ENCODE peak calls at places on chromosomes 4 and X, in five cellular contexts. X is A549, Z is right atrium auricular region, K is body of pancreas, L is uterus. C is an unnamed sample.

GRCh38 chrX:115410731-115411435 is 121.4 kb downstream of the LUZP4 start:
- DNase-seq in L (no peak), K (no peak), X (no peak), Z (no peak), C (no peak)

GRCh38 chrX:143429021-143429570 is 88.2 kb downstream of the SPANXN3 start:
- DNase-seq in Z (no peak), X (no peak), L (no peak), K (no peak), C (no peak)

GRCh38 chr4:39169426-39169825 is 12.9 kb upstream of the WDR19 start:
- DNase-seq in L (no peak), Z (no peak), K (no peak), X (no peak), C (no peak)

GRCh38 chr4:112973897-112974296 is 75.6 kb upstream of the ANK2 start:
- DNase-seq in Z (no peak), L (no peak), K (no peak), X (no peak), C (no peak)

GRCh38 chr4:168832746-168833575 is 177.1 kb downstream of the CBR4 start:
- DNase-seq in X (peak), K (peak), Z (no peak), L (peak), C (peak)

GRCh38 chr4:184843984-184844554 is 18.3 kb upstream of the ACSL1 start:
- DNase-seq in Z (peak), K (no peak), X (no peak), L (no peak), C (no peak)

GRCh38 chr4:151744614-151745013 is 16.2 kb downstream of the GATB start:
- DNase-seq in L (peak), X (peak), K (no peak), Z (no peak), C (no peak)

GRCh38 chr4:153535735-153536494 is 69.8 kb downstream of the TMEM131L start:
- DNase-seq in Z (no peak), X (no peak), L (no peak), K (no peak), C (no peak)

GRCh38 chr4:75995727-75996126 is 5.0 kb upstream of the SDAD1 start:
- DNase-seq in X (no peak), L (no peak), K (no peak), Z (no peak), C (no peak)

GRCh38 chr4:81724925-81725329 is 253.2 kb upstream of the RASGEF1B start:
- DNase-seq in Z (peak), X (no peak), L (no peak), K (peak), C (peak)

GRCh38 chr4:167854881-167855280 is 237.5 kb upstream of the ANXA10 start:
- DNase-seq in L (no peak), K (no peak), X (no peak), Z (no peak), C (no peak)

GRCh38 chr4:21077967-21078366 is 377.7 kb downstream of the PACRGL start:
- DNase-seq in Z (no peak), X (no peak), L (no peak), K (no peak), C (no peak)

GRCh38 chr4:181301735-181302380 is 941.3 kb upstream of the TENM3 start:
- DNase-seq in X (peak), K (peak), Z (no peak), L (no peak), C (no peak)

GRCh38 chrX:50812995-50813842 is 775 bp downstream of the SHROOM4 start:
- DNase-seq in Z (peak), L (peak), K (peak), X (peak), C (no peak)

GRCh38 chr4:85909851-85910250 is 434.9 kb downstream of the ARHGAP24 start:
- DNase-seq in L (no peak), X (no peak), Z (no peak), K (peak), C (peak)

GRCh38 chrX:103101280-103102042 is 8.5 kb upstream of the NXF3 start:
- DNase-seq in Z (peak), X (no peak), L (no peak), K (no peak), C (no peak)

GRCh38 chrX:66676990-66677389 is 38.1 kb upstream of the EDA2R start:
- DNase-seq in L (no peak), X (no peak), Z (no peak), K (no peak), C (no peak)

GRCh38 chr4:183146478-183146877 is 47.4 kb downstream of the WWC2 start:
- DNase-seq in X (no peak), L (no peak), K (no peak), Z (no peak), C (no peak)

GRCh38 chrX:136910565-136911040 is 30.1 kb upstream of the RBMX start:
- DNase-seq in L (no peak), X (no peak), Z (no peak), K (no peak), C (no peak)

GRCh38 chrX:39008554-39008953 is 207.3 kb downstream of the MID1IP1 start:
- DNase-seq in L (no peak), K (no peak), Z (no peak), X (no peak), C (no peak)

GRCh38 chr4:25843340-25844097 is 19.3 kb downstream of the SEL1L3 start:
- DNase-seq in X (no peak), L (no peak), K (peak), Z (no peak), C (peak)
- H3K27ac ChIP-seq in X (no peak), L (no peak), K (no peak), Z (no peak), C (no peak)

GRCh38 chr4:15779336-15779735 is 1.2 kb downstream of the CD38 start:
- DNase-seq in K (peak), X (peak), L (peak), Z (peak), C (no peak)
- TF ChIP-seq CTCF in K (peak), X (peak), L (peak), Z (peak), C (no peak)

GRCh38 chr4:8282742-8283141 is 13.2 kb downstream of the HTRA3 start:
- DNase-seq in Z (no peak), X (no peak), K (no peak), L (no peak), C (no peak)
- H3K4me3 ChIP-seq in Z (no peak), X (no peak), K (no peak), L (no peak), C (no peak)

DNA sequence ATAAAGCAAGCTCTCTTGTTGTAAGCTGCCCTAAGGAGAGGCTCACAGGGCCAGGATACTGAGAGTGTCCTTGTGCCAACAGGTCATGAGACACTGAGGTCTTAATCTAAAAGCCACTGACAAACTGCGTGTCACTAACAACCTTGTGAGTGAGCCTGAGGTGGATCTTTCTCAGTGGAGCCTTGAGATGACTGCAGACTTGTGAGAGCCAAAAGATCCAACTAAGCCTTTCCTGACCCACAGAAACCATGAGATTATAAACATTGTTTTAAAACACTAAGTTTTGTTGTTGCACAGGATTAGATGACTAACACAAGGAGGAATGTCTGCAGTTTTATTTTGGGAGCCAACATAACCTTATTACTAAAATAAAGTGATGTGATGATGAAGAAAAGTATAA is 170.5 kb downstream of the SLC39A8 start:
- DNase-seq in L (no peak), X (no peak), K (no peak), Z (no peak), C (no peak)
- H3K27ac ChIP-seq in L (no peak), X (no peak), K (no peak), Z (no peak), C (no peak)

GRCh38 chr4:139767585-139767984 is 102.0 kb downstream of the MGST2 start:
- DNase-seq in L (no peak), Z (no peak), X (no peak), K (no peak), C (no peak)

GRCh38 chr4:139768366-139768765 is 102.7 kb downstream of the MGST2 start:
- DNase-seq in Z (no peak), X (no peak), L (no peak), K (no peak), C (no peak)

GRCh38 chr4:139769355-139769754 is 103.7 kb downstream of the MGST2 start:
- DNase-seq in K (no peak), L (no peak), Z (no peak), X (no peak), C (no peak)

GRCh38 chr4:139770361-139770760 is 104.7 kb downstream of the MGST2 start:
- DNase-seq in K (no peak), X (no peak), Z (no peak), L (peak), C (peak)

GRCh38 chr4:139768913-139769312 is 103.3 kb downstream of the MGST2 start:
- DNase-seq in X (no peak), K (no peak), Z (peak), L (no peak), C (peak)
- TF ChIP-seq CTCF in X (no peak), K (peak), Z (no peak), L (no peak), C (no peak)

GRCh38 chr4:138225477-138225876 is 16.7 kb downstream of the SLC7A11 start:
- DNase-seq in K (no peak), Z (no peak), X (no peak), L (no peak), C (no peak)
- H3K4me3 ChIP-seq in K (no peak), Z (no peak), X (no peak), L (no peak), C (no peak)

DNA sequence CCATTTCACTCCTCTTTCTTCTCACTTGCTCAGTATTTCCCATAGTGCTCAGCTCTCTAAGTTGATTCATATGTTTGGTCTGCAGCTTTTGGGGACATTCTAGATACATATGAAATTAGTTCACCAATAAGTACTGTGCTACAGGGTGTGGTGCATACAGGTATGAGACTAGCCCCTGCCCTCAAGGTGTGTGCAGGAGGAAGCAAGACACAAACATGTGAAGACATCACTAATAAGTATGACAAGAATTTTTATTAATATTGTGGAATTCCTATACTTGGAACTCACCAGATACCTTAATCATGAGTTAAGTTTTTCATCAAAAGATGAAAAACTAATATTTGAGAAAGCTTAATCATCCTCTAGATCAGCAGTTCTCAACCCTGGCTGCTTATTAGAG is 505.2 kb downstream of the ZNF674 start:
- DNase-seq in K (no peak), Z (no peak), L (no peak), X (no peak), C (no peak)
- H3K27ac ChIP-seq in K (no peak), Z (no peak), L (no peak), X (no peak), C (no peak)

GRCh38 chr4:139622856-139623255 is 42.8 kb upstream of the MGST2 start:
- DNase-seq in K (no peak), L (no peak), X (no peak), Z (no peak), C (no peak)

GRCh38 chr4:139617702-139618490 is 47.7 kb upstream of the MGST2 start:
- DNase-seq in X (no peak), Z (no peak), L (no peak), K (no peak), C (no peak)

GRCh38 chr4:139625487-139625886 is 40.1 kb upstream of the MGST2 start:
- DNase-seq in L (no peak), Z (no peak), K (peak), X (no peak), C (no peak)

GRCh38 chr4:139624441-139625130 is 41.0 kb upstream of the MGST2 start:
- DNase-seq in X (no peak), L (no peak), Z (no peak), K (no peak), C (no peak)

DNA sequence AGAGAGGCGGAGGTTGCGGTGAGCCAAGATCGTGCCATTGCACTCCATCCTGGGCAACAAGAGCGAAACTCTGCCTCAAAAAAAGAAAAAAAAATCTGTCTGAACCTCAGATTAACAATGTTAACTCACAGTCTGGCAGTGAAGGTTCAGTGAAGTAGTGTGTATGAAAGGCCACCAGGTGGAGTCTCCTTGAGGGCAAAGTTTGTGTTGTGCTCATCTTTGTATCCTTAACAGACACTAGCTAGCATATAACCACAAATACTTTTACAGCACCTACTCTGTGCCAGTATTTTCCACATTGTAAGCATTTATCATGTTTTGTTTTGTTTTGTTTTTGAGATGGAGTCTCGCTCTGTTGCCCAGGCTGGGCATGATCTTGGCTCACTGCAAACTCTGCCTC is 46.0 kb upstream of the MGST2 start:
- DNase-seq in Z (no peak), X (no peak), L (no peak), K (no peak), C (no peak)
- TF ChIP-seq CTCF in Z (no peak), X (peak), L (no peak), K (peak), C (no peak)

GRCh38 chrX:154046262-154046771 is 26.6 kb upstream of the IRAK1 start:
- DNase-seq in K (peak), L (peak), X (peak), Z (peak), C (no peak)
- H3K4me3 ChIP-seq in K (no peak), L (no peak), X (no peak), Z (no peak), C (no peak)

DNA sequence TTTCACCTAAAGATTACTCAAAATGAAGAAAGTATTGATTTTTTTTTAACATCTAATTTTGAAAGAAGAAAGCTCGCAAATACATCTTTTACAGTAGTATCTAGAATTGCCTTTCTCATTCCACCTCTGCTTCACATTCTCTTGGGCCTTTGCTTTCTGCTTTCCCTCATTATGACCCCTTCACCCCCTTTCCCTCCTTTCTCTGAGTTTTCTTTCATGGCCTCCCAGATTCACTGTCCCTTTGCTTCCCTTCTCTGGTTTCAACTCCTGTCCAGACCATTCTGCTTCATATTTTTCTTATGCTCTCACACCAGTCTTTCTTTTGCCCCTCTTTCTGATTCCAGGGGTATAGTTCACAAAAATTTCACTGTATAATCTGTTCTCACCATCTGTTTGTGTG is 29.0 kb downstream of the ADH5 start:
- DNase-seq in K (no peak), X (no peak), L (no peak), Z (no peak), C (no peak)
- H3K27ac ChIP-seq in K (no peak), X (peak), L (no peak), Z (no peak), C (no peak)